ENCODE peak calls at places on chromosomes 16 and 17, in eight cellular contexts. M is OCI-LY7, H is IMR-90, V is trophoblast cell, Z is HepG2, B is endothelial cell of umbilical vein, F is neural progenitor cell, N is PC-3. U is an unnamed sample.

GRCh38 chr17:78995022-78995760 is 14.4 kb downstream of the CANT1 start:
- DNase-seq in N (no peak), V (no peak), M (no peak), Z (no peak), H (no peak), B (no peak), F (no peak), U (no peak)

GRCh38 chr16:77679901-77680300 is 42.4 kb upstream of the NUDT7 start:
- DNase-seq in V (no peak), H (no peak), N (no peak), Z (no peak), M (peak; percentile 67), B (no peak), F (no peak), U (no peak)

GRCh38 chr17:16415031-16415924 is at the start of gene TRPV2:
- DNase-seq in M (peak; percentile 80), F (peak; percentile 45), V (no peak), Z (peak; percentile 59), N (peak; percentile 49), B (no peak), H (no peak), U (no peak)

GRCh38 chr17:7613769-7614421 is 802 bp downstream of the FXR2 start:
- DNase-seq in B (peak; percentile 21), H (peak; percentile 50), Z (no peak), N (peak; percentile 36), F (no peak), M (peak; percentile 30), V (no peak), U (peak; percentile 22)

GRCh38 chr16:67486805-67487204 is 3.5 kb upstream of the AGRP start:
- DNase-seq in N (no peak), H (no peak), B (peak; percentile 71), F (no peak), Z (no peak), M (no peak), V (no peak), U (no peak)

GRCh38 chr16:88923926-88924833 is 52.8 kb downstream of the CBFA2T3 start:
- DNase-seq in N (no peak), Z (peak; percentile 25), B (no peak), H (no peak), M (no peak), V (no peak), F (peak; percentile 58), U (peak; percentile 22)

GRCh38 chr17:47852113-47852949 is 1.4 kb upstream of the SP6 start:
- DNase-seq in N (no peak), M (no peak), Z (no peak), V (no peak), F (no peak), B (no peak), H (no peak), U (no peak)

GRCh38 chr16:57807252-57807967 is 5.1 kb upstream of the KIFC3 start:
- DNase-seq in B (no peak), V (no peak), N (peak; percentile 58), F (no peak), Z (no peak), M (no peak), H (no peak), U (no peak)

GRCh38 chr17:77867976-77868713 is 90.4 kb upstream of the TNRC6C start:
- DNase-seq in V (no peak), F (no peak), Z (no peak), B (no peak), N (no peak), M (no peak), H (no peak), U (no peak)

GRCh38 chr17:77865716-77866115 is 92.8 kb upstream of the TNRC6C start:
- DNase-seq in N (no peak), B (no peak), Z (no peak), M (no peak), H (no peak), V (no peak), F (no peak), U (no peak)

GRCh38 chr17:77869041-77869595 is 89.4 kb upstream of the TNRC6C start:
- DNase-seq in B (no peak), M (no peak), H (no peak), F (no peak), V (no peak), Z (no peak), N (no peak), U (no peak)

GRCh38 chr17:77865109-77865611 is 93.3 kb upstream of the TNRC6C start:
- DNase-seq in M (no peak), Z (no peak), F (peak; percentile 24), H (no peak), B (no peak), V (no peak), N (no peak), U (no peak)

GRCh38 chr17:77867308-77867781 is 91.2 kb upstream of the TNRC6C start:
- DNase-seq in H (no peak), Z (no peak), N (no peak), F (no peak), M (peak; percentile 60), B (no peak), V (no peak), U (no peak)
- H3K4me1 ChIP-seq in H (no peaks in the 10 kb centered on the region), Z (peaks cover 11% of the 10 kb centered on the region), N (no peaks in the 10 kb centered on the region), F (peaks cover 5% of the 10 kb centered on the region), M (peaks cover 75% of the 10 kb centered on the region), B (no peaks in the 10 kb centered on the region), V (no peaks in the 10 kb centered on the region), U (no peaks in the 10 kb centered on the region)

GRCh38 chr16:30369091-30369937 is 980 bp downstream of the TBC1D10B start:
- DNase-seq in N (peak; percentile 8), B (peak; percentile 31), F (peak; percentile 73), V (no peak), H (no peak), M (no peak), Z (no peak), U (peak; percentile 13)

GRCh38 chr16:30368122-30368791 is 2.0 kb downstream of the TBC1D10B start:
- DNase-seq in F (no peak), H (peak; percentile 59), N (peak; percentile 51), V (peak; percentile 21), B (peak; percentile 48), Z (no peak), M (no peak), U (peak; percentile 69)

GRCh38 chr16:30366511-30366910 is 3.8 kb downstream of the TBC1D10B start:
- DNase-seq in Z (no peak), B (no peak), N (peak; percentile 67), V (no peak), H (no peak), F (no peak), M (no peak), U (no peak)

GRCh38 chr16:30368792-30369090 is 1.6 kb downstream of the TBC1D10B start:
- DNase-seq in B (no peak), H (no peak), Z (no peak), F (no peak), M (no peak), V (no peak), N (no peak), U (no peak)

DNA sequence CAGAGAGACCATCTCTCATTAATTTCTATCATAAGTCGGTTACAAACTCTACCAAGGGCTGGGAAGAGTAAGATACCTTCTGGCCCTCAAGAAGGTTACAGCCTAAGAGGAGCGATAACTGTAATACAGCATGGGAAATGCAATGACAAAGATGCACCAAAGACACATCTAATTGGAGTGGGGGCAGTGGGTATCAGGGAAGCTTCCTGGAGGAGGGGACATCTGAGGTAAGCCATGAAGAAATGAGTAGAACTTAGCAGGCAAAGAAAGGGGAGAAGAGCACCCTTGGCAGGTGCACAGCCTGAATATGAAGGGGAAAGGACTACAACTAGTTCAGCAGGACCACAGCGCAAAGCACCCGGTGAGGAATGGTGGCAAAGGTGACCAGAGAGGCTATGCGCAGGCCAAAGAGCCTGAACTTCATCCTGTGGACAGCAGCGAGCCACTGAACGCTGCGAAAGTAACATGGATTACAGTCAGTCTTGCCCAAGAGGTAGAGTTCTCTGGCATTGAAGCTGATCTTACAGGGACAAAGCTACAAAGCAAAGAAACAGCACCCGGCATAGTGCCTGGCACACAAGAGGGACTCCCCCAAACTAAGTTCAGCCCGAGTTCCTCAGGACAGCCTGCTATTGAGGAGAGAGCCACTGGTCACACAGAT is 2.8 kb downstream of the TBC1D10B start:
- DNase-seq in H (no peak), M (no peak), N (peak; percentile 15), V (peak; percentile 61), B (no peak), F (no peak), Z (no peak), U (no peak)
- H3K4me3 ChIP-seq in H (peak overlapping the region; percentile 86), M (peak overlapping the region; percentile 99), N (peak overlapping the region; percentile 94), V (no peak overlapping the region), B (peak overlapping the region; percentile 70), F (peak overlapping the region; percentile 95), Z (peak overlapping the region; percentile 86), U (peak overlapping the region; percentile 75)

GRCh38 chr17:75875182-75875939 is 3.0 kb downstream of the TRIM47 start:
- DNase-seq in V (no peak), H (no peak), B (no peak), Z (no peak), F (no peak), M (no peak), N (no peak), U (no peak)

GRCh38 chr17:75875940-75876189 is 2.5 kb downstream of the TRIM47 start:
- DNase-seq in Z (no peak), M (no peak), V (no peak), F (no peak), B (no peak), N (no peak), H (no peak), U (no peak)

GRCh38 chr17:75874323-75875181 is 3.8 kb downstream of the TRIM47 start:
- DNase-seq in Z (no peak), M (no peak), F (no peak), V (no peak), H (no peak), B (no peak), N (no peak), U (no peak)

GRCh38 chr17:75873587-75874322 is 4.6 kb downstream of the TRIM47 start:
- DNase-seq in Z (no peak), H (no peak), B (no peak), F (no peak), M (no peak), V (no peak), N (no peak), U (no peak)

DNA sequence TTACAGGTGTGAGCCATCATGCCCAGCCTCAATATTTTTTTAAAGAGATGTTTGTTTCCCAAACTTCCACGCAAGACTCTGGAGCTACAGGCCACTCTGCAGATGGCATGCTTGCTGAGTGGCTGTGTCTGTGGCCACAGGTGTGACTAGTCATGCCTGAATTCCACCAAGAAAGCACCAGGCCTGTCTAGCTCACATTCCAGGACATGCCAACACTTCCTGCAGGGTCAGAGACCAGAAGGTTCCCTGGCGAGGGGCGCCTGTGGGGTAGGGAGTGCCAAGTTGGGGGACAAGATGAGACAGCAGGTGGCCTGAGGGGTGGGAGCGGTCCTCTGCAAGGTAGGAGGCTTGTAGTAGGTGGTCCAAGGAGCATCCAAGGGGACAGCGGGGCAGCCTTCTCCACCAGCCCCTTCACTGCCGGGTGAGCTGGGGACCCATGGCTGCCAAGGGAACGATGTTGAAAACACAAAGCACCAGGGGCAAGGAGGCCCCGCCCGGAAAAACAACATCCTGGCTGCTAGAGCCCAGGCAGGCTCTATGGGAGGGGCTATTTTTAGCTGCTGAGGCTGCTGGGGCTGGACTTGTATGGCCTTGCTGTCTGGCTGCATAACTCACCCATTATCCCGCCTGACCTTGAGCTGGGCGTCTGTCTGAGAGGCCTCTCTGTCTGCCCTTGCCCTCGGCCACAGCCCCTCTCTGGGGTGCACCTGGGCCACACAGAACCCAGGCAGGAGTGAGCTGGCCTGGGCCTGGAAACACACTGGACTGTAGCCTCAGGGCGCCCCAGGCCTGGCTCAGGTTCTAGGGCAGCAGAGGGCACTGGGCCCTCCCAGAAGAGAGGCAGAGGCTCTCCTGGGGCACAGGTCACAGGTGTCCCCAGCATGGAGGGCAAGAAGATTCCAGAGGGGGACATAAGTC is 5.7 kb downstream of the TRIM47 start:
- DNase-seq in Z (peak; percentile 99), N (peak; percentile 80), F (no peak), V (no peak), M (no peak), B (peak; percentile 95), H (peak; percentile 63), U (peak; percentile 84)
- H2AFZ ChIP-seq in Z (no peak overlapping the region), N (peak overlapping the region; percentile 42), F (no peak overlapping the region), V (no peak overlapping the region), M (no peak overlapping the region), B (peak overlapping the region; percentile 32), H (peak overlapping the region; percentile 87), U (peak overlapping the region; percentile 63)

GRCh38 chr17:42405076-42405475 is 16.8 kb upstream of the STAT3 start:
- DNase-seq in F (no peak), H (no peak), B (no peak), M (no peak), V (no peak), N (no peak), Z (no peak), U (no peak)
- H3K4me1 ChIP-seq in F (peaks cover 31% of the 10 kb centered on the region), H (peaks cover 41% of the 10 kb centered on the region), B (peaks cover 53% of the 10 kb centered on the region), M (peaks cover 15% of the 10 kb centered on the region), V (peaks cover 5% of the 10 kb centered on the region), N (no peaks in the 10 kb centered on the region), Z (peaks cover 13% of the 10 kb centered on the region), U (peaks cover 54% of the 10 kb centered on the region)

U was measured in PC-9.